ENCODE peak calls at places on chromosomes 7 and 10, in five cellular contexts. Y is naive B cell; H is activated CD8-positive, alpha-beta memory T cell treated with anti-CD3 and anti-CD28 coated beads, Interleukin-2, amount 50 U/mL, for 48 hours; X is NCI-H69; K is NCI-H345. W is an unnamed sample.

GRCh38 chr10:86888585-86889381 is 68.6 kb downstream of the MMRN2 start:
- DNase-seq in H (no peak), Y (peak), K (no peak), X (peak), W (no peak)

GRCh38 chr7:66921396-66921917 is 432 bp downstream of the TMEM248 start:
- DNase-seq in K (no peak), Y (peak), H (peak), X (peak), W (peak)

GRCh38 chr10:124615259-124615658 is 128.9 kb downstream of the FAM53B start:
- DNase-seq in Y (no peak), H (no peak), K (no peak), X (no peak), W (no peak)

GRCh38 chr10:18713077-18713476 is 53.8 kb downstream of the ARL5B start:
- DNase-seq in K (no peak), H (no peak), Y (no peak), X (no peak), W (no peak)

GRCh38 chr10:31697271-31698168 is 231.1 kb downstream of the ARHGAP12 start:
- DNase-seq in Y (no peak), K (peak), X (peak), H (no peak), W (peak)

GRCh38 chr7:123557016-123557630 is 495 bp downstream of the NDUFA5 start:
- DNase-seq in K (no peak), H (no peak), Y (no peak), X (peak), W (no peak)

GRCh38 chr7:36796850-36797618 is 72.7 kb upstream of the AOAH start:
- DNase-seq in Y (no peak), X (peak), H (no peak), K (no peak), W (no peak)

GRCh38 chr7:27714831-27715444 is 25.0 kb upstream of the TAX1BP1 start:
- DNase-seq in X (no peak), K (no peak), Y (no peak), H (no peak), W (peak)

GRCh38 chr10:8986975-8987374 is 932.5 kb downstream of the GATA3 start:
- DNase-seq in K (no peak), Y (no peak), X (no peak), H (no peak), W (peak)

GRCh38 chr10:14063531-14064317 is 267.0 kb downstream of the FRMD4A start:
- DNase-seq in Y (no peak), X (no peak), H (no peak), K (no peak), W (peak)

GRCh38 chr7:120827719-120828118 is 30.2 kb downstream of the TSPAN12 start:
- DNase-seq in K (no peak), H (no peak), X (no peak), Y (no peak), W (no peak)

GRCh38 chr10:115214799-115215198 is 121.6 kb downstream of the ATRNL1 start:
- DNase-seq in H (no peak), X (no peak), Y (no peak), K (no peak), W (peak)

GRCh38 chr7:45237788-45238461 is 80.3 kb downstream of the RAMP3 start:
- DNase-seq in Y (no peak), X (no peak), H (no peak), K (no peak), W (peak)

GRCh38 chr7:91266067-91266930 is 2.1 kb downstream of the FZD1 start:
- DNase-seq in X (no peak), H (no peak), K (no peak), Y (no peak), W (peak)

GRCh38 chr10:13707156-13707881 is 120.6 kb downstream of the PRPF18 start:
- DNase-seq in Y (no peak), K (no peak), X (peak), H (peak), W (peak)

GRCh38 chr7:134175724-134176350 is 48.7 kb downstream of the LRGUK start:
- DNase-seq in X (peak), K (no peak), H (no peak), Y (no peak), W (no peak)

GRCh38 chr10:119353438-119353837 is 146.1 kb downstream of the GRK5 start:
- DNase-seq in K (no peak), H (no peak), Y (no peak), X (no peak), W (no peak)

GRCh38 chr10:529831-530230 is 159.6 kb downstream of the DIP2C start:
- DNase-seq in K (no peak), H (no peak), X (no peak), Y (no peak), W (no peak)

GRCh38 chr10:58152698-58153263 is 114.9 kb downstream of the IPMK start:
- DNase-seq in X (peak), H (peak), Y (no peak), K (peak), W (peak)

GRCh38 chr10:76071638-76072317 is 640.4 kb downstream of the LRMDA start:
- DNase-seq in K (no peak), X (peak), Y (no peak), H (no peak), W (peak)

GRCh38 chr10:29811751-29812427 is 177.1 kb upstream of the SVIL start:
- DNase-seq in H (no peak), X (peak), K (peak), Y (no peak), W (peak)

GRCh38 chr7:136348542-136348941 is 371.4 kb upstream of the MTPN start:
- DNase-seq in Y (no peak), K (no peak), X (no peak), H (no peak), W (no peak)

GRCh38 chr10:127398140-127398966 is 150.8 kb upstream of the NPS start:
- DNase-seq in X (no peak), H (no peak), Y (no peak), K (no peak), W (no peak)

GRCh38 chr10:99370993-99371392 is 41.8 kb downstream of the CNNM1 start:
- DNase-seq in H (no peak), Y (no peak), X (peak), K (peak), W (peak)

GRCh38 chr10:86349474-86349873 is 17.1 kb downstream of the GRID1 start:
- DNase-seq in X (peak), K (no peak), Y (no peak), H (no peak), W (peak)

GRCh38 chr10:807163-807957 is 117.9 kb upstream of the DIP2C start:
- DNase-seq in X (no peak), H (no peak), K (no peak), Y (no peak), W (no peak)